ENCODE peak calls at places on chromosomes 4 and X, in ten cellular contexts. P is mesothelial cell of epicardium; E is CD8-positive, alpha-beta T cell; X is ascending aorta; L is PC-9; Y is HFF-Myc; U is heart left ventricle; G is HCT116; K is GM06990; J is spleen. S is an unnamed sample.

GRCh38 chrX:16222123-16222522 is 54.8 kb downstream of the MAGEB17 start:
- DNase-seq in P (no peak), E (no peak), X (no peak), L (no peak), Y (no peak), U (no peak), G (no peak), K (no peak), J (no peak), S (no peak)

GRCh38 chr4:144402176-144402575 is 243.8 kb upstream of the HHIP start:
- DNase-seq in P (no peak), E (no peak), X (no peak), L (no peak), Y (no peak), U (no peak), G (no peak), K (no peak), J (no peak), S (no peak)

GRCh38 chr4:41106694-41107419 is 107.5 kb downstream of the APBB2 start:
- DNase-seq in P (no peak), E (no peak), X (no peak), L (no peak), Y (no peak), U (no peak), G (no peak), K (no peak), J (no peak), S (no peak)

GRCh38 chr4:129822708-129823504 is 727.0 kb downstream of the C4orf33 start:
- DNase-seq in P (no peak), E (no peak), X (no peak), L (peak; percentile 83), Y (no peak), U (peak; percentile 42), G (peak; percentile 53), K (no peak), J (no peak), S (no peak)

GRCh38 chr4:108114503-108114902 is 54.2 kb downstream of the LEF1 start:
- DNase-seq in P (no peak), E (no peak), X (no peak), L (no peak), Y (no peak), U (no peak), G (no peak), K (no peak), J (no peak), S (no peak)

GRCh38 chr4:56976878-56977320 is 507 bp downstream of the NOA1 start:
- DNase-seq in P (peak; percentile 27), E (no peak), X (no peak), L (peak; percentile 62), Y (no peak), U (peak; percentile 52), G (peak; percentile 19), K (no peak), J (peak; percentile 95), S (peak; percentile 85)

GRCh38 chr4:169438057-169438480 is 167.3 kb upstream of the SH3RF1 start:
- DNase-seq in P (no peak), E (no peak), X (no peak), L (no peak), Y (no peak), U (no peak), G (no peak), K (peak; percentile 39), J (no peak), S (no peak)

GRCh38 chr4:26242451-26242850 is 78.4 kb upstream of the RBPJ start:
- DNase-seq in P (no peak), E (no peak), X (no peak), L (no peak), Y (no peak), U (no peak), G (no peak), K (no peak), J (no peak), S (no peak)

GRCh38 chrX:49704692-49705404 is 9.1 kb upstream of the PAGE1 start:
- DNase-seq in P (no peak), E (no peak), X (no peak), L (no peak), Y (no peak), U (no peak), G (no peak), K (no peak), J (no peak), S (no peak)

GRCh38 chr4:53589511-53589910 is 1.8 kb downstream of the LNX1 start:
- DNase-seq in P (no peak), E (no peak), X (no peak), L (no peak), Y (no peak), U (no peak), G (no peak), K (no peak), J (no peak), S (no peak)

GRCh38 chr4:112167790-112168189 is 22.5 kb downstream of the FAM241A start:
- DNase-seq in P (no peak), E (no peak), X (no peak), L (no peak), Y (no peak), U (no peak), G (no peak), K (no peak), J (no peak), S (no peak)

GRCh38 chr4:2298548-2298991 is 36.7 kb upstream of the MXD4 start:
- DNase-seq in P (no peak), E (peak; percentile 47), X (no peak), L (no peak), Y (no peak), U (peak; percentile 24), G (no peak), K (no peak), J (peak; percentile 75), S (peak; percentile 73)

DNA sequence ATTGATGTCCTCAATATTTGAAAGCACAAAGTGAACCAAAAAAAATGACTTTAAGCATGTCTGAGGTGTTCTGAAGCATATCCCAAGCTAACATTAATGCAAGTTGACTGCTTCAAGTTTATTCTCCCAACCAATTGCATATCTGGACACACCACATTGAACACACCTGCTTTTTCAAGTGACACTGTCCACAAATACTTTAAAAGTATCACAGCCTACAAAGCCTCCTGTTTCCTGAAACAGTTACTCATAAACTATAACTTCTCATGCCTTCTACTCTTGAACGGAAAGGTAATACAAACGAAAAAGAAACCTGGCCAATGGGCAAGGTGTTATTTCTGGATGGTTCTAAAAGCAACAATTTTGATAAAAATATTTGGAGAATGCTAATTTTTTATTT is 1.1 kb downstream of the CDKL2 start:
- DNase-seq in P (no peak), E (no peak), X (no peak), L (no peak), Y (no peak), U (no peak), G (no peak), K (no peak), J (no peak), S (no peak)
- TF ChIP-seq CTCF in P (no peak), E (no peak), X (no peak), L (no peak), Y (no peak), U (no peak), G (no peak), K (no peak), J (no peak), S (no peak)

GRCh38 chr4:60588556-60588955 is 611.6 kb upstream of the ADGRL3 start:
- DNase-seq in P (no peak), E (no peak), X (no peak), L (no peak), Y (no peak), U (no peak), G (no peak), K (no peak), J (no peak), S (no peak)

GRCh38 chr4:60590116-60590515 is 610.0 kb upstream of the ADGRL3 start:
- DNase-seq in P (no peak), E (no peak), X (no peak), L (no peak), Y (no peak), U (no peak), G (no peak), K (no peak), J (no peak), S (no peak)

GRCh38 chr4:60589425-60589824 is 610.7 kb upstream of the ADGRL3 start:
- DNase-seq in P (no peak), E (no peak), X (no peak), L (no peak), Y (no peak), U (no peak), G (no peak), K (no peak), J (no peak), S (no peak)
- TF ChIP-seq CTCF in P (no peak), E (no peak), X (no peak), L (no peak), Y (no peak), U (no peak), G (no peak), K (no peak), J (no peak), S (no peak)

DNA sequence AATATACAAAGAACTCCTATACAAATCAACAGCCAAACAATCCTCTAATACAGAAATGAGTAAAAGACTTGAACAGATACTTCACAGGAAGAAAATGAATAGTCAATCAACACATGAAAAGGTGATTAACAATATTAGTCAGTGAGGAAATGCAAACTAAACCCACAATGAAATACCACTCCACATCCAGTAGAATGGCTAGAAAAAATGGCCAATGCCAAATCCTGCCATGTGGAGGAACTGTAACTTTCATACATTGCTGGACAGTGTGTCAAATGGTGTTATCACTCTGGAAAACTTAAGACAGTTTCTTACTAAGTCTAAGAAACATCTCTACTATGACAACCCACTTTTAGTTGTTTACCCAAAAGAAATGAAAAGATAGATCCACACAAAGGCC is 59.5 kb downstream of the NSG1 start:
- DNase-seq in P (no peak), E (no peak), X (no peak), L (no peak), Y (no peak), U (no peak), G (no peak), K (no peak), J (no peak), S (no peak)
- TF ChIP-seq CTCF in P (no peak), E (no peak), X (no peak), L (no peak), Y (no peak), U (no peak), G (no peak), K (no peak), J (no peak), S (no peak)

GRCh38 chrX:138849521-138849920 is 138.0 kb upstream of the FGF13 start:
- DNase-seq in P (no peak), E (no peak), X (no peak), L (no peak), Y (no peak), U (no peak), G (no peak), K (no peak), J (no peak), S (no peak)

GRCh38 chrX:138845791-138846190 is 134.3 kb upstream of the FGF13 start:
- DNase-seq in P (no peak), E (no peak), X (no peak), L (no peak), Y (no peak), U (no peak), G (no peak), K (no peak), J (no peak), S (no peak)

DNA sequence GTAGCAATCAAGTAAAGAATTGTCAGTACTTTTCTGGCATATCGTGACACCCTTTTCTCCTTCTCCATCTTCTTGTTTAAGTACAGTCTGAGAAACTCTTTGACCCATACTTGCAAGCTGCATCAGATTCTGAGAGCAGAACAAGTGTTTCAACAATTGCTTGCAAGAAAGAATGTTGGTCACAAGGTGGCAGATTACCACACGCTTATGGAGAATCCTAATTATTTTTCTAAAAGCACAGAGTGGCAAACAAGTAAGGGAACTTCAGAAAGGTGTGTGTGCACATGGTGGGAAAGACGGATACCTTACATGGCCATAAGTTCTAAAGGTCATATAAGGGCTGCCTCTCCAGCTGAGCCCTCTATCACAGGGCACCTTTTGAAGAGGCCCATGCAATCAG is 136.4 kb upstream of the FGF13 start:
- DNase-seq in P (no peak), E (no peak), X (no peak), L (peak; percentile 3), Y (no peak), U (no peak), G (no peak), K (no peak), J (no peak), S (no peak)
- TF ChIP-seq CTCF in P (no peak), E (no peak), X (no peak), L (peak; percentile 61), Y (no peak), U (no peak), G (no peak), K (no peak), J (no peak), S (no peak)

S was measured in osteocyte.